ENCODE peak calls at places on chromosomes 2 and 18, in eight cellular contexts. C is omental fat pad, G is uterus, E is thoracic aorta, L is psoas muscle, K is adrenal gland, Q is lung, R is endothelial cell of umbilical vein. W is an unnamed sample.

GRCh38 chr2:207163053-207163814 is 2.5 kb downstream of the KLF7 start:
- DNase-seq in C (no peak), G (peak), E (peak), L (peak), K (peak), Q (no peak), R (peak), W (peak)

GRCh38 chr18:60984496-60984895 is 348.7 kb upstream of the CDH20 start:
- DNase-seq in C (no peak), G (no peak), E (no peak), L (no peak), K (no peak), Q (no peak), R (no peak), W (no peak)

GRCh38 chr2:120926463-120927165 is 190.9 kb downstream of the GLI2 start:
- DNase-seq in C (no peak), G (no peak), E (no peak), L (no peak), K (no peak), Q (no peak), R (no peak), W (no peak)

GRCh38 chr2:127422631-127423475 is 4.6 kb downstream of the PROC start:
- DNase-seq in C (no peak), G (no peak), E (no peak), L (no peak), K (no peak), Q (peak), R (peak), W (peak)

GRCh38 chr2:196515608-196516007 is 123.9 kb upstream of the CCDC150 start:
- DNase-seq in C (no peak), G (no peak), E (no peak), L (no peak), K (no peak), Q (no peak), R (no peak), W (no peak)

GRCh38 chr2:187612857-187613256 is 58.6 kb upstream of the TFPI start:
- DNase-seq in C (no peak), G (no peak), E (no peak), L (no peak), K (no peak), Q (no peak), R (no peak), W (no peak)

GRCh38 chr18:8771930-8772329 is 66.6 kb downstream of the MTCL1 start:
- DNase-seq in C (no peak), G (no peak), E (no peak), L (peak), K (no peak), Q (no peak), R (peak), W (peak)

GRCh38 chr2:185859506-185859905 is 120.9 kb downstream of the FSIP2 start:
- DNase-seq in C (no peak), G (no peak), E (no peak), L (no peak), K (no peak), Q (no peak), R (no peak), W (no peak)

GRCh38 chr18:22789600-22789999 is 143.5 kb upstream of the RBBP8 start:
- DNase-seq in C (no peak), G (no peak), E (no peak), L (no peak), K (no peak), Q (no peak), R (no peak), W (no peak)

GRCh38 chr18:8341481-8342230 is 267.6 kb upstream of the RAB12 start:
- DNase-seq in C (no peak), G (no peak), E (peak), L (no peak), K (no peak), Q (no peak), R (no peak), W (peak)

GRCh38 chr2:44974064-44974715 is 32.7 kb downstream of the SIX3 start:
- DNase-seq in C (no peak), G (no peak), E (no peak), L (no peak), K (no peak), Q (no peak), R (no peak), W (peak)

GRCh38 chr2:15040429-15041084 is 408.0 kb downstream of the LRATD1 start:
- DNase-seq in C (no peak), G (no peak), E (no peak), L (no peak), K (no peak), Q (no peak), R (no peak), W (no peak)

GRCh38 chr2:186459009-186459408 is 27.1 kb upstream of the ZC3H15 start:
- DNase-seq in C (no peak), G (no peak), E (no peak), L (no peak), K (no peak), Q (no peak), R (peak), W (no peak)

GRCh38 chr2:7077660-7078278 is 160.6 kb downstream of the RNF144A start:
- DNase-seq in C (no peak), G (no peak), E (no peak), L (no peak), K (no peak), Q (no peak), R (peak), W (no peak)

GRCh38 chr18:41771971-41772370 is 183.1 kb upstream of the PIK3C3 start:
- DNase-seq in C (no peak), G (no peak), E (no peak), L (no peak), K (no peak), Q (no peak), R (no peak), W (no peak)

GRCh38 chr18:63098014-63098981 is 221.3 kb downstream of the BCL2 start:
- DNase-seq in C (no peak), G (no peak), E (no peak), L (no peak), K (no peak), Q (no peak), R (no peak), W (no peak)

GRCh38 chr2:239106314-239106908 is 258.5 kb downstream of the TWIST2 start:
- DNase-seq in C (no peak), G (peak), E (no peak), L (no peak), K (peak), Q (no peak), R (peak), W (peak)
- TF ChIP-seq CTCF in C (no peak), G (no peak), E (peak), L (peak), K (peak), Q (no peak), R (peak), W (peak)

GRCh38 chr2:69567157-69567908 is 76.2 kb downstream of the AAK1 start:
- DNase-seq in C (no peak), G (no peak), E (no peak), L (no peak), K (no peak), Q (no peak), R (no peak), W (peak)
- TF ChIP-seq CTCF in C (no peak), G (no peak), E (no peak), L (no peak), K (no peak), Q (no peak), R (no peak), W (no peak)

GRCh38 chr18:55634545-55634944 is 46.6 kb upstream of the TCF4 start:
- DNase-seq in C (no peak), G (no peak), E (no peak), L (no peak), K (no peak), Q (no peak), R (peak), W (no peak)

GRCh38 chr18:55627007-55627406 is 39.0 kb upstream of the TCF4 start:
- DNase-seq in C (no peak), G (no peak), E (no peak), L (no peak), K (no peak), Q (no peak), R (no peak), W (no peak)

GRCh38 chr18:55633032-55633431 is 45.0 kb upstream of the TCF4 start:
- DNase-seq in C (no peak), G (no peak), E (no peak), L (no peak), K (no peak), Q (no peak), R (no peak), W (no peak)

GRCh38 chr18:55625875-55626274 is 37.9 kb upstream of the TCF4 start:
- DNase-seq in C (no peak), G (no peak), E (no peak), L (no peak), K (no peak), Q (no peak), R (no peak), W (no peak)

GRCh38 chr18:55629136-55629535 is 41.1 kb upstream of the TCF4 start:
- DNase-seq in C (no peak), G (no peak), E (no peak), L (no peak), K (no peak), Q (no peak), R (no peak), W (no peak)
- TF ChIP-seq CTCF in C (no peak), G (no peak), E (no peak), L (no peak), K (no peak), Q (no peak), R (no peak), W (no peak)

DNA sequence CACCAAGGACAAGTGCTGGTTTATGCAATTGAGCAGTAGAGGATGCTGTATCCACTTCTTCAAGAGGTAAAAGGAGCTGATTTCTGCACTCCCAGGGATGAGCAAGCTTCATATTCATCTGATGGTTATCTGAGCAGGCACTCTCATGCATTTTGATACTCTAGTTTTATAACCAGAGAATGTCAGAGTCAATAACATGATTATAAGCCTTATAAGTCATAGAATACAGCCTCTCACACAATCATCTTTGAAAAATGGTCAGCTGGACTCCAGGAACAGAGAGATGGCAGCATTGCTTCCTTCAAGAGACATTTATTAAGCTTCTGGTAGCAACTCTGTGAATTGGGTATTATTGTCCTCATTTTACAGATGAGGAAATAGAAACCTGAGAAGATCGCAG is 167.1 kb downstream of the SLC8A1 start:
- DNase-seq in C (no peak), G (no peak), E (no peak), L (no peak), K (no peak), Q (no peak), R (no peak), W (no peak)
- TF ChIP-seq CTCF in C (no peak), G (peak), E (no peak), L (peak), K (no peak), Q (no peak), R (no peak), W (no peak)

GRCh38 chr2:36659218-36659617 is 37.3 kb upstream of the VIT start:
- DNase-seq in C (no peak), G (no peak), E (no peak), L (no peak), K (no peak), Q (no peak), R (no peak), W (no peak)

GRCh38 chr2:36657703-36658102 is 38.8 kb upstream of the VIT start:
- DNase-seq in C (no peak), G (no peak), E (no peak), L (no peak), K (no peak), Q (no peak), R (no peak), W (no peak)

GRCh38 chr2:36658277-36658748 is 38.2 kb upstream of the VIT start:
- DNase-seq in C (no peak), G (no peak), E (no peak), L (no peak), K (no peak), Q (no peak), R (no peak), W (no peak)

GRCh38 chr2:36662638-36663037 is 33.9 kb upstream of the VIT start:
- DNase-seq in C (no peak), G (no peak), E (no peak), L (no peak), K (no peak), Q (no peak), R (no peak), W (no peak)

DNA sequence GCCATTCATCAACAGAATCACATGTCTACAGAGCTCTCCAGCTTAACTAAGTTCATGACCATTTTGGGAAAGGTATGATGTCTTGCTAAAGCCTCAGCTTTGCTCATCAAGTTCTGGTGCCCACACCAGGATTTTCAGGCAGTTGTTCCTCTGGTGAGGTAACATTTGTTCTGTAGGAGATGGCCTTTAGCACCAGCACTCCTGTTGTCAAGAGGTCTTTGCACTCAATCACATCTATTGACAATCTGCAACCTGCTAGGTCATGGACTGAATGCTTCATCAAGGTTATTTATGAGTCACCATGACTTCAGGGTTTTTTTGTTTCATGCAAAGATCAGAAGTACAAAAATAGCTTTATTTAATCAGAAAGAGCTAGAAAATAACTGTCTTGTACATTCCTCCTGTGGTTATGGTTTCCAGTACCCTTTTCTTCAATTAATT is 36.6 kb upstream of the VIT start:
- DNase-seq in C (no peak), G (no peak), E (no peak), L (no peak), K (no peak), Q (no peak), R (peak), W (no peak)
- TF ChIP-seq CTCF in C (no peak), G (no peak), E (no peak), L (no peak), K (no peak), Q (no peak), R (no peak), W (no peak)

DNA sequence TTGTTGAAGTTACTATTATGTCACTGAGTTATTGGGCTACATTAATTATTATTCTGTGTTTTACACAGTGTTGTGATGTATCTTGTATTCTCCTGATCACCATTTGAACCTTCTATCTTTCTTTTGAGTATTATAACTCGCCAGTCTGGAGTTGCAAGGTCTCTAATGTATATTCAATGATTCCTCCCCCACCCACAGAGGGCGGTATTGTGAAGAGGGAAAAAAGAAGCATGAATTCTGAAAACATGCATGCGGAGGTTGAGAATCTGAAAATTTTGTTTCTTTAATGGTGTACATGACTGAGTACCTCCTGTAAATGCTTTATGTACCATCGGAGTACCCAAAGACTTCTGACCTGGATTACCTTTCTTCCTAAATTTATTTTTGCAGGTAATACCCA is 266.6 kb downstream of the NR4A2 start:
- DNase-seq in C (no peak), G (no peak), E (no peak), L (no peak), K (no peak), Q (no peak), R (no peak), W (peak)
- TF ChIP-seq CTCF in C (no peak), G (no peak), E (no peak), L (no peak), K (no peak), Q (no peak), R (no peak), W (peak)

GRCh38 chr18:77702686-77703085 is 453.0 kb downstream of the GALR1 start:
- DNase-seq in C (no peak), G (peak), E (no peak), L (no peak), K (no peak), Q (no peak), R (no peak), W (no peak)
- TF ChIP-seq CTCF in C (no peak), G (no peak), E (no peak), L (peak), K (no peak), Q (peak), R (no peak), W (no peak)